ENCODE peak calls at places on chromosomes 6 and 20, in four cellular contexts. One of them, this sample, is unnamed.

GRCh38 chr6:132188865-132189264 is 212.4 kb downstream of the MOXD1 start:
- DNase-seq in thoracic aorta: no peak
- DNase-seq in dorsolateral prefrontal cortex: no peak
- DNase-seq in left ventricle myocardium inferior: no peak
- DNase-seq in this sample: peak; percentile 64

GRCh38 chr6:43772571-43773049 is 2.6 kb downstream of the VEGFA start:
- DNase-seq in left ventricle myocardium inferior: no peak
- DNase-seq in dorsolateral prefrontal cortex: no peak
- DNase-seq in thoracic aorta: no peak
- DNase-seq in this sample: peak; percentile 46

GRCh38 chr6:89007209-89008001 is 44.0 kb upstream of the RNGTT start:
- DNase-seq in dorsolateral prefrontal cortex: no peak
- DNase-seq in left ventricle myocardium inferior: no peak
- DNase-seq in thoracic aorta: no peak
- DNase-seq in this sample: peak; percentile 6

GRCh38 chr6:150899231-150899630 is 33.7 kb downstream of the MTHFD1L start:
- DNase-seq in dorsolateral prefrontal cortex: no peak
- DNase-seq in thoracic aorta: no peak
- DNase-seq in left ventricle myocardium inferior: no peak
- DNase-seq in this sample: no peak

GRCh38 chr20:34364013-34364382 is 925 bp downstream of the ITCH start:
- DNase-seq in left ventricle myocardium inferior: no peak
- DNase-seq in thoracic aorta: no peak
- DNase-seq in dorsolateral prefrontal cortex: no peak
- DNase-seq in this sample: peak; percentile 52

GRCh38 chr20:19964289-19965263 is 52.6 kb upstream of the NAA20 start:
- DNase-seq in thoracic aorta: no peak
- DNase-seq in dorsolateral prefrontal cortex: no peak
- DNase-seq in left ventricle myocardium inferior: peak; percentile 29
- DNase-seq in this sample: peak; percentile 96

GRCh38 chr6:18034798-18035202 is 47.4 kb upstream of the KIF13A start:
- DNase-seq in dorsolateral prefrontal cortex: no peak
- DNase-seq in thoracic aorta: no peak
- DNase-seq in left ventricle myocardium inferior: no peak
- DNase-seq in this sample: no peak

GRCh38 chr6:36187446-36187845 is 9.1 kb upstream of the BRPF3 start:
- DNase-seq in thoracic aorta: no peak
- DNase-seq in left ventricle myocardium inferior: no peak
- DNase-seq in dorsolateral prefrontal cortex: no peak
- DNase-seq in this sample: no peak

GRCh38 chr6:156969233-156969632 is 192.1 kb downstream of the ARID1B start:
- DNase-seq in dorsolateral prefrontal cortex: no peak
- DNase-seq in left ventricle myocardium inferior: no peak
- DNase-seq in thoracic aorta: no peak
- DNase-seq in this sample: no peak

GRCh38 chr6:52077180-52077884 is 10.1 kb downstream of the PKHD1 start:
- DNase-seq in thoracic aorta: no peak
- DNase-seq in left ventricle myocardium inferior: no peak
- DNase-seq in dorsolateral prefrontal cortex: no peak
- DNase-seq in this sample: no peak

GRCh38 chr6:79713701-79714322 is 82.7 kb downstream of the SH3BGRL2 start:
- DNase-seq in dorsolateral prefrontal cortex: peak; percentile 62
- DNase-seq in left ventricle myocardium inferior: peak; percentile 16
- DNase-seq in thoracic aorta: no peak
- DNase-seq in this sample: peak; percentile 54

GRCh38 chr20:53658973-53659372 is 65.3 kb upstream of the ZNF217 start:
- DNase-seq in thoracic aorta: no peak
- DNase-seq in left ventricle myocardium inferior: no peak
- DNase-seq in dorsolateral prefrontal cortex: no peak
- DNase-seq in this sample: no peak

GRCh38 chr6:23307516-23307915 is 738.1 kb downstream of the HDGFL1 start:
- DNase-seq in left ventricle myocardium inferior: no peak
- DNase-seq in dorsolateral prefrontal cortex: no peak
- DNase-seq in thoracic aorta: no peak
- DNase-seq in this sample: no peak

GRCh38 chr6:138219398-138219797 is 1.1 kb upstream of the PBOV1 start:
- DNase-seq in thoracic aorta: no peak
- DNase-seq in left ventricle myocardium inferior: no peak
- DNase-seq in dorsolateral prefrontal cortex: peak; percentile 53
- DNase-seq in this sample: no peak
- TF ChIP-seq CTCF in thoracic aorta: no peak
- TF ChIP-seq CTCF in left ventricle myocardium inferior: no peak
- TF ChIP-seq CTCF in dorsolateral prefrontal cortex: no peak
- TF ChIP-seq CTCF in this sample: no peak

GRCh38 chr6:74650668-74651067 is 555.2 kb downstream of the COL12A1 start:
- DNase-seq in left ventricle myocardium inferior: no peak
- DNase-seq in dorsolateral prefrontal cortex: no peak
- DNase-seq in thoracic aorta: no peak
- DNase-seq in this sample: no peak

GRCh38 chr6:74646461-74646860 is 559.4 kb downstream of the COL12A1 start:
- DNase-seq in left ventricle myocardium inferior: no peak
- DNase-seq in thoracic aorta: no peak
- DNase-seq in dorsolateral prefrontal cortex: no peak
- DNase-seq in this sample: no peak

GRCh38 chr6:74642101-74642500 is 563.8 kb downstream of the COL12A1 start:
- DNase-seq in thoracic aorta: no peak
- DNase-seq in dorsolateral prefrontal cortex: no peak
- DNase-seq in left ventricle myocardium inferior: no peak
- DNase-seq in this sample: no peak

GRCh38 chr6:74645108-74645849 is 560.6 kb downstream of the COL12A1 start:
- DNase-seq in left ventricle myocardium inferior: no peak
- DNase-seq in thoracic aorta: no peak
- DNase-seq in dorsolateral prefrontal cortex: no peak
- DNase-seq in this sample: no peak
- H3K4me3 ChIP-seq in left ventricle myocardium inferior: no peak overlapping the region
- H3K4me3 ChIP-seq in thoracic aorta: no peak overlapping the region
- H3K4me3 ChIP-seq in dorsolateral prefrontal cortex: no peak overlapping the region
- H3K4me3 ChIP-seq in this sample: no peak overlapping the region

DNA sequence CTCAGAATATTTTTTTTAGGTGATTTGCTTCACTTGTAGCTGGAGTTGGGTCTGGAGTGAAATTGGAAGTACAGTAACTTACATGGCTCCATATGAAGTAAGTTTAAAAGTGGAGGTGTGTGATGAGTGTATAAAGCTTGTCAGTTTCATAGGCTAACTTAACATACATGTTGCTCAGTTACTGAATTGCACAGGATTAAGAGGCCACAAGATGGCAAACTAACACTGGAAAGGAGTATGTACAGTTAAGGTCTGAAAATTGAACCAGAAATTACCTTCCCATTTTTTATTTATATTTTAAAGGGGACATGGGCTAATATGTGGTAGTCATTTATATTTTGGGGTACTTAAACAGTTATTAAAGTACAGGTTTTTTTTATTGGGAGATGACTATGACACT is 45.3 kb upstream of the SMIM8 start:
- DNase-seq in left ventricle myocardium inferior: no peak
- DNase-seq in thoracic aorta: no peak
- DNase-seq in dorsolateral prefrontal cortex: no peak
- DNase-seq in this sample: no peak
- TF ChIP-seq CTCF in left ventricle myocardium inferior: peak; percentile 29
- TF ChIP-seq CTCF in thoracic aorta: no peak
- TF ChIP-seq CTCF in dorsolateral prefrontal cortex: peak; percentile 14
- TF ChIP-seq CTCF in this sample: no peak

DNA sequence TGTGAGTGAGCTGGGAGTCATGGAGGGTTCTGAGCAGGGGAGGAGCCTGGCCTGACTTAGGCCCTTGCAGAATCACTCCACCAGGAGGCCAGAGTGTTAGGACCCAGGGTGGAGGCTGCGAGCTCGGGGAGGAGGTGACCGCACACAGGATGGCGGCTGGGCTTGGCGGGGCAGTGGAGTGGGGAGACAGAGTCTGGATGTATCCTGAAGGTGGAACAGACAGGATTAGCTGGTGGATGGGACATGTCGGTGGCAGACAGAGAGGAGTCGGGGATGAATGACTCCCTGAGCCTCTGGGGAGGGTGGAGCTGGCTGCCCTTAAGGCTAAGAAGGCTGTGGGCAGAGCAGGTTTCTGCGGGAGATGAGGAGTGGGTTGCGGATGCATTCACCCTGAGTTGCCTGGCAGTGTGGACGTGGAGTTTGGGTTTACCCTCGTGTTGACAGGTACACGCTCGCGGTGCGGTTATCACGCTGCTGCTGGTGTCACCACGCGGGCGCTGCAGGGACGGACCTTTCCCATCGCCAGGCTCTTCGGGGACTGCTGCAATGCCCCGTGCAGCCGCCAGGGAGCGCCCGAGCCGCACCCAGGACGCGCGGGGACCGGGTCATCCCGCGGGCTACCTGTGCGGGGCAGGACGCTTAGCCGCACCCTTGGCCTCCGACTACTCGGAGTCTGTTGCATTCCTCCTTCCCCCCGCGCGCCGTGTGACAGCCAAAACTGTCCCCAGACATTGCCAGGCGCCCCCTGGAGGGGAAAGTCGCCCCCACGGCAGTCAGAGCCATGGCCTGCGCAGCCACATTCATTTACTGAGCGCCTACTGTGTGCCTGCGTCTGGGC is 43.0 kb upstream of the PTGIS start:
- DNase-seq in dorsolateral prefrontal cortex: peak; percentile 80
- DNase-seq in left ventricle myocardium inferior: peak; percentile 75
- DNase-seq in thoracic aorta: no peak
- DNase-seq in this sample: peak; percentile 76
- H3K4me3 ChIP-seq in dorsolateral prefrontal cortex: no peak overlapping the region
- H3K4me3 ChIP-seq in left ventricle myocardium inferior: peak overlapping the region; percentile 43
- H3K4me3 ChIP-seq in thoracic aorta: peak overlapping the region; percentile 45
- H3K4me3 ChIP-seq in this sample: peak overlapping the region; percentile 23

GRCh38 chr6:83605517-83605916 is 93.2 kb downstream of the PRSS35 start:
- DNase-seq in left ventricle myocardium inferior: no peak
- DNase-seq in dorsolateral prefrontal cortex: no peak
- DNase-seq in thoracic aorta: no peak
- DNase-seq in this sample: no peak
- TF ChIP-seq CTCF in left ventricle myocardium inferior: no peak
- TF ChIP-seq CTCF in dorsolateral prefrontal cortex: no peak
- TF ChIP-seq CTCF in thoracic aorta: no peak
- TF ChIP-seq CTCF in this sample: no peak

GRCh38 chr6:133890941-133891813 is 2.3 kb downstream of the TCF21 start:
- DNase-seq in thoracic aorta: no peak
- DNase-seq in left ventricle myocardium inferior: peak; percentile 44
- DNase-seq in dorsolateral prefrontal cortex: no peak
- DNase-seq in this sample: no peak

GRCh38 chr6:133889557-133890301 is 816 bp downstream of the TCF21 start:
- DNase-seq in dorsolateral prefrontal cortex: no peak
- DNase-seq in thoracic aorta: no peak
- DNase-seq in left ventricle myocardium inferior: peak; percentile 36
- DNase-seq in this sample: peak; percentile 54

GRCh38 chr6:133893324-133893692 is 4.4 kb downstream of the TCF21 start:
- DNase-seq in dorsolateral prefrontal cortex: no peak
- DNase-seq in left ventricle myocardium inferior: no peak
- DNase-seq in thoracic aorta: no peak
- DNase-seq in this sample: no peak

GRCh38 chr6:133892444-133893323 is 3.8 kb downstream of the TCF21 start:
- DNase-seq in dorsolateral prefrontal cortex: no peak
- DNase-seq in left ventricle myocardium inferior: no peak
- DNase-seq in thoracic aorta: no peak
- DNase-seq in this sample: no peak

GRCh38 chr6:133891814-133892443 is 3.0 kb downstream of the TCF21 start:
- DNase-seq in left ventricle myocardium inferior: no peak
- DNase-seq in dorsolateral prefrontal cortex: no peak
- DNase-seq in thoracic aorta: no peak
- DNase-seq in this sample: no peak
- H3K4me3 ChIP-seq in left ventricle myocardium inferior: peak overlapping the region; percentile 69
- H3K4me3 ChIP-seq in dorsolateral prefrontal cortex: no peak overlapping the region
- H3K4me3 ChIP-seq in thoracic aorta: peak overlapping the region; percentile 64
- H3K4me3 ChIP-seq in this sample: peak overlapping the region; percentile 44

DNA sequence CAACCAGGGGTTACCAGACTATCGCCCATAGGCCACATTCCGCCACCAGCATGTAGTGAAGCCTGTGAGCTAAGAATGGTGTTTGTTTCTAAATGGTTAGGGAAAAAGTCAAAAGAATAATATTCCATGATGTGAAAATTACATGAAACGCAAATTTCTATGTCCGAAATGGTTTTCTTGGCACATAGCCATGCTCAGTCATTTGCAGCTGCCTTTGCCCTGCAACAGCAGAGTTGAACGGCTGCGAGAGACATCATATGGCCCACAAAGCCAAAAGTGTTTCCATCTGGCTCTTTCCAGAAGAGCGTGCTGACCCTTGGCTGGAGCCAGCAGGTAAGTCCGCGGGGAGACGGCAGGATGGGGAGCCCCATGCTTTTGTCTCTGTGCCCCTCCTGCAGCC is 60.7 kb downstream of the FAM120B start:
- DNase-seq in thoracic aorta: no peak
- DNase-seq in dorsolateral prefrontal cortex: no peak
- DNase-seq in left ventricle myocardium inferior: no peak
- DNase-seq in this sample: no peak
- TF ChIP-seq CTCF in thoracic aorta: no peak
- TF ChIP-seq CTCF in dorsolateral prefrontal cortex: no peak
- TF ChIP-seq CTCF in left ventricle myocardium inferior: no peak
- TF ChIP-seq CTCF in this sample: no peak

DNA sequence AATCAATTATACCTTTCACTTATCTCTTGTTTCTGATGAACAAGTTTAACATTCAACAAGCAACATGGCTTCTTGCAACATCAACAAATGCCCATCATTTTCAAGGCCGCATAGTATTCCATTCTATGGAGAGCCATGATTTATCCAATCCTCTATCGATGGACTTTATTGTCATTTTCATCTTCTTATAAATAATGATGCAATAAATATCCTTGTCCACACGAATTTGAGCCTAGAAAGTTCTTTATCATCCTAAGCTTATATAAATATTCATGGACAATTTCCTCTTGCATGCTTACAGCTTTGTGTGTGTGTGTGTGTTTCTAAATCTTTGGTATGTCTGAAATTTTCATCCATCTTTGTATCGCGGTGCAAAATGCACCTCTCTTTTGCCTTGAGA is 29.1 kb downstream of the TOX2 start:
- DNase-seq in thoracic aorta: no peak
- DNase-seq in dorsolateral prefrontal cortex: no peak
- DNase-seq in left ventricle myocardium inferior: no peak
- DNase-seq in this sample: no peak
- H3K4me3 ChIP-seq in thoracic aorta: no peak overlapping the region
- H3K4me3 ChIP-seq in dorsolateral prefrontal cortex: no peak overlapping the region
- H3K4me3 ChIP-seq in left ventricle myocardium inferior: no peak overlapping the region
- H3K4me3 ChIP-seq in this sample: no peak overlapping the region

This sample was measured in foreskin fibroblast.